ENCODE peak calls at places on chromosomes 4 and X, in four cellular contexts. X, U, K and Y are unnamed samples.

GRCh38 chr4:155667538-155668511 is 1.2 kb downstream of the GUCY1A1 start:
- DNase-seq in K (peak; percentile 75), U (peak; percentile 25), X (no peak), Y (peak; percentile 46)

GRCh38 chr4:170386974-170387373 is 297.2 kb upstream of the AADAT start:
- DNase-seq in X (no peak), U (peak; percentile 46), K (no peak), Y (no peak)

GRCh38 chr4:152045781-152046571 is 285.2 kb upstream of the GATB start:
- DNase-seq in X (no peak), U (peak; percentile 53), K (peak; percentile 60), Y (peak; percentile 45)

GRCh38 chrX:24149346-24150050 is at the start of gene ZFX:
- DNase-seq in X (peak; percentile 88), U (peak; percentile 53), K (peak; percentile 89), Y (peak; percentile 41)

GRCh38 chr4:141352775-141353544 is 132.3 kb downstream of the ZNF330 start:
- DNase-seq in X (no peak), K (no peak), U (peak; percentile 87), Y (no peak)

GRCh38 chr4:95798727-95799126 is 41.2 kb upstream of the PDHA2 start:
- DNase-seq in X (no peak), U (no peak), K (no peak), Y (no peak)

GRCh38 chr4:100189820-100190642 is at the start of gene DDIT4L:
- DNase-seq in U (peak; percentile 21), X (no peak), K (peak; percentile 59), Y (peak; percentile 15)

GRCh38 chr4:185079271-185079905 is 61.1 kb downstream of the HELT start:
- DNase-seq in X (no peak), K (no peak), U (no peak), Y (no peak)

GRCh38 chr4:138816883-138817282 is 198.7 kb upstream of the NOCT start:
- DNase-seq in X (no peak), K (no peak), U (no peak), Y (no peak)

GRCh38 chrX:48580662-48581061 is 6.4 kb downstream of the RBM3 start:
- DNase-seq in X (no peak), U (no peak), K (no peak), Y (no peak)

GRCh38 chr4:150962245-150962644 is 52.8 kb downstream of the LRBA start:
- DNase-seq in K (no peak), U (no peak), X (no peak), Y (no peak)

GRCh38 chrX:131792356-131792749 is 230.7 kb upstream of the STK26 start:
- DNase-seq in X (peak; percentile 90), K (peak; percentile 93), U (peak; percentile 75), Y (no peak)

GRCh38 chrX:39409246-39409917 is 608.1 kb downstream of the MID1IP1 start:
- DNase-seq in U (peak; percentile 31), X (no peak), K (no peak), Y (no peak)

GRCh38 chr4:112857461-112857860 is 192.0 kb upstream of the ANK2 start:
- DNase-seq in U (peak; percentile 93), X (no peak), K (no peak), Y (no peak)

GRCh38 chrX:129726307-129727111 is 12.3 kb upstream of the XPNPEP2 start:
- DNase-seq in X (no peak), K (peak; percentile 70), U (peak; percentile 29), Y (peak; percentile 64)

GRCh38 chrX:115233497-115234219 is at the start of gene LRCH2:
- DNase-seq in K (peak; percentile 51), X (no peak), U (peak; percentile 12), Y (no peak)

GRCh38 chr4:113707013-113707412 is 54.5 kb downstream of the CAMK2D start:
- DNase-seq in U (peak; percentile 57), K (no peak), X (no peak), Y (no peak)

GRCh38 chr4:14871676-14872430 is 130.4 kb upstream of the CPEB2 start:
- DNase-seq in K (peak; percentile 54), X (no peak), U (no peak), Y (peak; percentile 35)

GRCh38 chrX:45714864-45715263 is 514.2 kb upstream of the DIPK2B start:
- DNase-seq in X (no peak), K (no peak), U (peak; percentile 73), Y (peak; percentile 67)

GRCh38 chr4:174604198-174604597 is 81.9 kb upstream of the HPGD start:
- DNase-seq in U (peak; percentile 57), K (no peak), X (no peak), Y (peak; percentile 50)

GRCh38 chr4:41070516-41071281 is 143.6 kb downstream of the APBB2 start:
- DNase-seq in X (no peak), U (peak; percentile 18), K (no peak), Y (peak; percentile 4)

GRCh38 chr4:151233600-151233999 is 43.4 kb upstream of the PRSS48 start:
- DNase-seq in X (no peak), U (no peak), K (no peak), Y (no peak)

DNA sequence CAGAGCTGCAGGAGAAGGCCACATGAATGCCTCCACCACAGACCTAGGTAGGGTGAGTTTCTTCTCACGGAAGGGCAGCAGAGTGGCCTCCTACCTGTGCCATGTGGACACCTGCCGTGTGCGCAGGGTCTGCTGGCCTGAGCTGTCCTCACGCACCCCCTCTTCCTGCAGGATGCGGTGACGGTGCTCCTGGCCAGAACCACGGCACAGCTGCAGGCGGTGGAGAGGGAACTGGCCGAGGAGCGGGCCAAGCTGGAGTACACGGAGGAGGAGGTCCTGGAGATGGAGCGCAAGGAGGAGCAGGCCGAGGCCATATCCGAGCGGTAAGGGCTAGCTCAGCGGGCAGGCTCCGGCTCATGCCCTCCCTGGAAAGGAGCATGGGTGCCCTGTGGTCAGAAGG is 28.4 kb upstream of the CLCN4 start:
- DNase-seq in K (no peak), X (no peak), U (no peak), Y (no peak)
- H3K36me3 ChIP-seq in K (no peaks in the 10 kb centered on the region), X (peaks cover 9% of the 10 kb centered on the region), U (no peaks in the 10 kb centered on the region), Y (no peaks in the 10 kb centered on the region)

GRCh38 chr4:108382751-108383150 is 214.0 kb upstream of the LEF1 start:
- DNase-seq in X (no peak), K (no peak), U (peak; percentile 71), Y (no peak)

GRCh38 chr4:108384544-108384943 is 215.8 kb upstream of the LEF1 start:
- DNase-seq in U (no peak), K (no peak), X (no peak), Y (no peak)

GRCh38 chr4:108383157-108383556 is 214.4 kb upstream of the LEF1 start:
- DNase-seq in U (no peak), X (no peak), K (no peak), Y (no peak)

DNA sequence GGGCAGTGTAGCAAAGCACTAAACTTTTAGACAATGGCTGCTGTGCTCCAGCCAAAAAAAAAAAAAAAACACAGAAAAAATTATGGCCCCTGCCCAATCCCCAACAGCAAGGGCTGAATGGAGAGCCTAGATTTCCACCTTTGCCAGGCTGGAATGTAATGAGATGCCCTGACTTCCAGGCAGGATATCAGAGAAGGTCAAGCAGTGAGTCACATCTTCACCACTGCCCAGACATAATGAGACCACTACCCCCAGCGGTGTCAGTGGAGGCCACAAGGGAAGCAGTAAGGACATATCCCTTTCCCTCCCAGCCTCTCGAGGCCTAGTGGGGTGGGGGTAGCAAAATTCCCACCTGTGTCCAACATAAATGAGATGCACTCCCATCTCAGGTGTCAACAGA is 216.3 kb upstream of the LEF1 start:
- DNase-seq in X (no peak), U (no peak), K (no peak), Y (no peak)
- H3K4me3 ChIP-seq in X (no peak overlapping the region), U (no peak overlapping the region), K (no peak overlapping the region), Y (no peak overlapping the region)

GRCh38 chr4:8402181-8402597 is 38.3 kb downstream of the ACOX3 start:
- DNase-seq in X (no peak), U (no peak), K (peak; percentile 81), Y (no peak)
- H3K36me3 ChIP-seq in X (peaks cover 4% of the 10 kb centered on the region), U (peaks cover 2% of the 10 kb centered on the region), K (no peaks in the 10 kb centered on the region), Y (peaks cover 17% of the 10 kb centered on the region)

DNA sequence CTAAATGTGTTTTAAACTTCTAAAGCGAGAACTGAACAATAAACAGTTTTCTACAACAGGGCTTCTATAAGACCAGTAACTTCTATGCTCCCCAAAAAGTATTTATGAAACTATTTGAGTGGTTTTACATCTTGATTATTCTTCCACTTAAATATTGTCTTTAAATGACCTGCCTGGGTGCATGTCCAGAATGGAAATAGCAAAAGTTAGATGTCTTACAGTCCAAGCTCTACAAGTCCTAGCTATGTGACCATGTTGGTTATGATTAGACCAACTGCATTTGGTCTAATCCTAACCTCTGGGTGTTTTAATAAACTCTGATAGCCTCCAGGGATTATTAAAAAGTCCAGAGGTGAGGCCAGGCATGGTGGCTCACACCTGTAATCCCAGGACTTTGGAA is 79.0 kb upstream of the ATXN3L start:
- DNase-seq in U (no peak), K (no peak), X (no peak), Y (peak; percentile 16)
- H3K4me3 ChIP-seq in U (no peak overlapping the region), K (no peak overlapping the region), X (no peak overlapping the region), Y (no peak overlapping the region)